ENCODE peak calls at places on chromosome 19, in four cellular contexts. E is psoas muscle; F is stimulated activated CD8-positive, alpha-beta memory T cell treated with anti-CD3 and anti-CD28 coated beads, Interleukin-15, amount 100 ng/mL, for 4 hours; V is transverse colon. Z is an unnamed sample.

GRCh38 chr19:32367948-32368536 is 22.6 kb downstream of the ZNF507 start:
- DNase-seq in E (no peak), F (no peak), V (no peak), Z (no peak)

GRCh38 chr19:677201-677600 is 1.0 kb downstream of the FSTL3 start:
- DNase-seq in V (peak), F (no peak), E (peak), Z (peak)

GRCh38 chr19:45613926-45614725 is 12.1 kb upstream of the GPR4 start:
- DNase-seq in E (no peak), V (peak), F (no peak), Z (no peak)

GRCh38 chr19:11378319-11379189 is 4.1 kb downstream of the SWSAP1 start:
- DNase-seq in F (no peak), E (no peak), V (peak), Z (peak)

GRCh38 chr19:39631178-39631577 is 24.5 kb upstream of the LGALS16 start:
- DNase-seq in V (no peak), F (no peak), E (no peak), Z (no peak)

GRCh38 chr19:1616396-1616795 is 11.1 kb upstream of the UQCR11 start:
- DNase-seq in F (no peak), E (no peak), V (no peak), Z (no peak)

GRCh38 chr19:16167055-16167454 is 6.3 kb downstream of the CIB3 start:
- DNase-seq in F (no peak), E (no peak), V (no peak), Z (no peak)

GRCh38 chr19:3392480-3392879 is 26.1 kb downstream of the NFIC start:
- DNase-seq in F (no peak), V (no peak), E (no peak), Z (no peak)

GRCh38 chr19:16660763-16661479 is at the start of gene TMEM38A:
- DNase-seq in F (no peak), E (peak), V (peak), Z (peak)

GRCh38 chr19:15479391-15480345 is at the start of gene PGLYRP2:
- DNase-seq in E (no peak), F (no peak), V (no peak), Z (no peak)

GRCh38 chr19:55647732-55648656 is at the start of gene CCDC106:
- DNase-seq in E (peak), V (peak), F (no peak), Z (peak)

GRCh38 chr19:31070126-31070525 is 279.1 kb downstream of the TSHZ3 start:
- DNase-seq in E (no peak), F (no peak), V (no peak), Z (no peak)

GRCh38 chr19:30498707-30499106 is 126.5 kb downstream of the ZNF536 start:
- DNase-seq in F (no peak), E (no peak), V (no peak), Z (no peak)

GRCh38 chr19:33438987-33439781 is 65.7 kb downstream of the CEBPG start:
- DNase-seq in F (no peak), V (no peak), E (no peak), Z (peak)

GRCh38 chr19:51387924-51388389 is at the start of gene LIM2:
- DNase-seq in F (no peak), V (no peak), E (no peak), Z (no peak)

GRCh38 chr19:54325194-54325621 is 12.2 kb upstream of the LILRA5 start:
- DNase-seq in F (peak), V (no peak), E (no peak), Z (no peak)

GRCh38 chr19:47239610-47240296 is 8.8 kb upstream of the BBC3 start:
- DNase-seq in F (no peak), E (peak), V (peak), Z (peak)

GRCh38 chr19:6997679-6998445 is 23.4 kb downstream of the MBD3L2B start:
- DNase-seq in F (no peak), E (no peak), V (no peak), Z (no peak)

GRCh38 chr19:40216777-40217026 is 1.5 kb downstream of the TTC9B start:
- DNase-seq in V (no peak), E (no peak), F (no peak), Z (no peak)

GRCh38 chr19:48398329-48399235 is 5.1 kb downstream of the GRIN2D start:
- DNase-seq in V (peak), F (peak), E (peak), Z (peak)

GRCh38 chr19:52566588-52566987 is 3.5 kb upstream of the ZNF701 start:
- DNase-seq in F (no peak), V (no peak), E (no peak), Z (no peak)

GRCh38 chr19:15236886-15237285 is 4.6 kb upstream of the EPHX3 start:
- DNase-seq in F (no peak), V (no peak), E (no peak), Z (no peak)

GRCh38 chr19:52991021-52991420 is 22.7 kb upstream of the ERVV-1 start:
- DNase-seq in F (no peak), V (no peak), E (no peak), Z (no peak)

GRCh38 chr19:49802836-49803528 is 10.1 kb downstream of the FUZ start:
- DNase-seq in V (no peak), F (no peak), E (no peak), Z (no peak)

GRCh38 chr19:827710-828321 is at the start of gene AZU1:
- DNase-seq in F (no peak), V (peak), E (no peak), Z (peak)

GRCh38 chr19:40605201-40605971 is 4.2 kb downstream of the LTBP4 start:
- DNase-seq in F (peak), V (peak), E (peak), Z (peak)

GRCh38 chr19:7772752-7773291 is 9.8 kb downstream of the CLEC4M start:
- DNase-seq in E (no peak), F (peak), V (no peak), Z (no peak)